ENCODE peak calls at places on chromosome 1, in eight cellular contexts. E, I, F, C, V, M, O and R are unnamed samples.

GRCh38 chr1:228695015-228695955 is 40.0 kb upstream of the RHOU start:
- DNase-seq in E (no peak), I (no peak), F (no peak), C (no peak), V (peak), M (no peak), O (no peak), R (no peak)

GRCh38 chr1:67149179-67149770 is 14.5 kb upstream of the C1orf141 start:
- DNase-seq in E (peak), I (peak), F (peak), C (peak), V (peak), M (peak), O (peak), R (peak)

GRCh38 chr1:202161151-202162048 is 998 bp upstream of the PTPN7 start:
- DNase-seq in E (no peak), I (no peak), F (no peak), C (no peak), V (no peak), M (no peak), O (no peak), R (no peak)

GRCh38 chr1:76543495-76543894 is 323.8 kb upstream of the ST6GALNAC5 start:
- DNase-seq in E (no peak), I (no peak), F (no peak), C (no peak), V (no peak), M (no peak), O (no peak), R (no peak)

GRCh38 chr1:232613752-232614381 is 16.1 kb downstream of the SIPA1L2 start:
- DNase-seq in E (peak), I (no peak), F (no peak), C (no peak), V (no peak), M (no peak), O (no peak), R (no peak)

GRCh38 chr1:15749399-15750291 is 7.3 kb downstream of the TMEM82 start:
- DNase-seq in E (no peak), I (no peak), F (no peak), C (no peak), V (peak), M (no peak), O (no peak), R (no peak)

GRCh38 chr1:60345049-60345448 is 271.5 kb upstream of the C1orf87 start:
- DNase-seq in E (no peak), I (no peak), F (no peak), C (no peak), V (no peak), M (no peak), O (no peak), R (no peak)

GRCh38 chr1:162987866-162988265 is 81.3 kb upstream of the RGS4 start:
- DNase-seq in E (no peak), I (no peak), F (no peak), C (no peak), V (peak), M (peak), O (no peak), R (no peak)

GRCh38 chr1:203364013-203364730 is 13.2 kb upstream of the FMOD start:
- DNase-seq in E (no peak), I (no peak), F (no peak), C (no peak), V (no peak), M (no peak), O (no peak), R (peak)

GRCh38 chr1:19710825-19711611 is 46.3 kb downstream of the HTR6 start:
- DNase-seq in E (no peak), I (no peak), F (no peak), C (peak), V (no peak), M (no peak), O (no peak), R (no peak)

GRCh38 chr1:3003039-3003940 is 18.0 kb upstream of the ACTRT2 start:
- DNase-seq in E (no peak), I (no peak), F (no peak), C (no peak), V (no peak), M (no peak), O (no peak), R (no peak)

GRCh38 chr1:197399691-197400521 is 131.9 kb downstream of the CRB1 start:
- DNase-seq in E (no peak), I (peak), F (no peak), C (peak), V (peak), M (no peak), O (no peak), R (no peak)

GRCh38 chr1:110308247-110308646 is 30.9 kb upstream of the RBM15 start:
- DNase-seq in E (no peak), I (no peak), F (no peak), C (no peak), V (peak), M (peak), O (no peak), R (no peak)

GRCh38 chr1:19688041-19688842 is 23.6 kb downstream of the HTR6 start:
- DNase-seq in E (no peak), I (no peak), F (no peak), C (no peak), V (no peak), M (no peak), O (peak), R (no peak)

GRCh38 chr1:84998642-84999280 is 1.8 kb upstream of the MCOLN2 start:
- DNase-seq in E (no peak), I (no peak), F (no peak), C (peak), V (peak), M (no peak), O (peak), R (peak)

GRCh38 chr1:68322837-68323687 is 90.7 kb upstream of the WLS start:
- DNase-seq in E (no peak), I (no peak), F (no peak), C (no peak), V (peak), M (peak), O (no peak), R (no peak)

GRCh38 chr1:232571523-232571922 is 58.4 kb downstream of the SIPA1L2 start:
- DNase-seq in E (no peak), I (no peak), F (no peak), C (no peak), V (no peak), M (no peak), O (no peak), R (no peak)

GRCh38 chr1:70583522-70583921 is 172.5 kb downstream of the CTH start:
- DNase-seq in E (no peak), I (no peak), F (no peak), C (no peak), V (no peak), M (no peak), O (no peak), R (no peak)

GRCh38 chr1:171346866-171347265 is 32.9 kb downstream of the FMO4 start:
- DNase-seq in E (no peak), I (no peak), F (no peak), C (no peak), V (peak), M (no peak), O (no peak), R (no peak)

GRCh38 chr1:24111998-24112380 is at the start of gene MYOM3:
- DNase-seq in E (no peak), I (no peak), F (no peak), C (no peak), V (no peak), M (no peak), O (no peak), R (no peak)

GRCh38 chr1:151476083-151476482 is 16.8 kb upstream of the POGZ start:
- DNase-seq in E (no peak), I (no peak), F (no peak), C (no peak), V (peak), M (no peak), O (no peak), R (no peak)

GRCh38 chr1:198788561-198789064 is 149.8 kb downstream of the PTPRC start:
- DNase-seq in E (no peak), I (peak), F (no peak), C (peak), V (peak), M (no peak), O (no peak), R (no peak)

GRCh38 chr1:180310095-180310494 is 80.0 kb downstream of the LHX4 start:
- DNase-seq in E (no peak), I (no peak), F (no peak), C (no peak), V (peak), M (no peak), O (no peak), R (no peak)

GRCh38 chr1:230171337-230172015 is 104.4 kb downstream of the GALNT2 start:
- DNase-seq in E (no peak), I (no peak), F (no peak), C (no peak), V (peak), M (no peak), O (no peak), R (peak)

GRCh38 chr1:28449904-28450303 is 55.9 kb upstream of the RCC1 start:
- DNase-seq in E (no peak), I (no peak), F (no peak), C (peak), V (no peak), M (no peak), O (no peak), R (no peak)